ENCODE peak calls at places on chromosome 9, in six cellular contexts. S is endodermal cell; O is tibial artery; A is CD4-positive, alpha-beta memory T cell; E is AG04450; D is transverse colon. J is an unnamed sample.

GRCh38 chr9:71685394-71685793 is 82.9 kb downstream of the CEMIP2 start:
- DNase-seq in D (no peak), A (peak; percentile 69), O (no peak), E (no peak), S (no peak), J (no peak)

GRCh38 chr9:38428062-38428461 is 3.8 kb upstream of the IGFBPL1 start:
- DNase-seq in A (no peak), S (no peak), E (no peak), O (no peak), D (no peak), J (no peak)

GRCh38 chr9:137679695-137680305 is 61.0 kb downstream of the EHMT1 start:
- DNase-seq in O (no peak), E (no peak), A (no peak), S (no peak), D (no peak), J (no peak)

GRCh38 chr9:92504881-92505280 is 22.6 kb upstream of the ASPN start:
- DNase-seq in O (no peak), A (no peak), D (no peak), E (no peak), S (no peak), J (no peak)

GRCh38 chr9:18611946-18612345 is 138.0 kb downstream of the ADAMTSL1 start:
- DNase-seq in D (no peak), O (no peak), S (no peak), A (no peak), E (no peak), J (no peak)

GRCh38 chr9:90466481-90466880 is 176.1 kb downstream of the DIRAS2 start:
- DNase-seq in D (no peak), A (no peak), O (no peak), E (no peak), S (no peak), J (no peak)

GRCh38 chr9:70945301-70945700 is 176.1 kb downstream of the TRPM3 start:
- DNase-seq in E (no peak), O (no peak), D (no peak), S (no peak), A (no peak), J (no peak)

GRCh38 chr9:107711528-107711927 is 222.0 kb upstream of the KLF4 start:
- DNase-seq in D (peak; percentile 89), E (peak; percentile 73), A (no peak), O (no peak), S (no peak), J (no peak)

GRCh38 chr9:126166866-126167265 is 159.8 kb upstream of the MVB12B start:
- DNase-seq in D (no peak), O (no peak), S (no peak), E (no peak), A (no peak), J (no peak)

GRCh38 chr9:88645869-88646204 is 110.9 kb downstream of the NXNL2 start:
- DNase-seq in A (no peak), D (no peak), O (no peak), S (no peak), E (no peak), J (no peak)

GRCh38 chr9:35798658-35799366 is 7.4 kb downstream of the NPR2 start:
- DNase-seq in A (no peak), S (peak; percentile 58), D (no peak), E (no peak), O (no peak), J (no peak)

GRCh38 chr9:7086389-7086788 is 328.6 kb downstream of the KDM4C start:
- DNase-seq in D (peak; percentile 30), A (no peak), O (no peak), E (no peak), S (no peak), J (no peak)

GRCh38 chr9:123168526-123168925 is 99.9 kb downstream of the STRBP start:
- DNase-seq in S (no peak), D (no peak), A (no peak), E (no peak), O (no peak), J (no peak)

GRCh38 chr9:37921546-37922300 is 17.8 kb upstream of the SLC25A51 start:
- DNase-seq in E (no peak), O (peak; percentile 14), A (no peak), D (no peak), S (peak; percentile 48), J (no peak)

GRCh38 chr9:447230-448025 is 232.8 kb downstream of the DOCK8 start:
- DNase-seq in O (no peak), E (no peak), S (no peak), A (peak; percentile 61), D (peak; percentile 44), J (no peak)

GRCh38 chr9:105921057-105921721 is 226.8 kb downstream of the TMEM38B start:
- DNase-seq in A (no peak), S (no peak), O (no peak), E (no peak), D (no peak), J (no peak)

GRCh38 chr9:71001780-71002386 is 119.5 kb downstream of the TRPM3 start:
- DNase-seq in A (no peak), E (no peak), S (peak; percentile 80), O (no peak), D (peak; percentile 28), J (no peak)

GRCh38 chr9:129407905-129408452 is 212.9 kb downstream of the C9orf50 start:
- DNase-seq in D (no peak), S (no peak), O (no peak), E (no peak), A (no peak), J (peak; percentile 44)

GRCh38 chr9:82445556-82445955 is 457.0 kb downstream of the SPATA31D1 start:
- DNase-seq in S (no peak), O (no peak), A (no peak), D (no peak), E (no peak), J (no peak)

GRCh38 chr9:82447343-82447742 is 458.8 kb downstream of the SPATA31D1 start:
- DNase-seq in E (no peak), S (no peak), A (no peak), D (no peak), O (no peak), J (no peak)

GRCh38 chr9:82438581-82438980 is 450.0 kb downstream of the SPATA31D1 start:
- DNase-seq in D (no peak), E (no peak), S (no peak), A (no peak), O (no peak), J (no peak)

DNA sequence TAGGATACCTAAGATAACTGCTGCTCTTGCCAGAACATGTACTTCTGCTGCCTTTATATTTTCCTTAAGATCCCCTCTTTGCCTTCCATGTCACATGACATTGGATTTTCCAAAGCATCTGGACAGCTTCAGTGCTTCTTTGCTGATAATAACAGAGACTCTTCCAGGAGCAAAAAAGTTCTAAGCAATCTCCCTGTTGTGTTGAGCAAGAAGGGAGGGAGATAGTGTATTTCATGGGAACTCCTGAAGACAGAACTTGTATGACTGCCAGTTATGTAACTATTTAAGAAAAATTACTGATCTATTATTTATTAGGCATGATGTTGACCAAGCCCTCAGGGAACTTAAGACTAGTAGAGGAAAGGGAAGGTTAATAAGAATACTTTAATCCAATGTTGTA is 454.7 kb downstream of the SPATA31D1 start:
- DNase-seq in S (no peak), E (no peak), O (no peak), D (no peak), A (no peak), J (no peak)
- H3K4me3 ChIP-seq in S (no peak overlapping the region), E (no peak overlapping the region), O (no peak overlapping the region), D (no peak overlapping the region), A (no peak overlapping the region), J (no peak overlapping the region)

GRCh38 chr9:131565369-131565768 is 20.0 kb downstream of the PRRT1B start:
- DNase-seq in A (no peak), E (no peak), D (no peak), O (no peak), S (no peak), J (no peak)

GRCh38 chr9:131562032-131562959 is 17.0 kb downstream of the PRRT1B start:
- DNase-seq in O (no peak), A (no peak), E (no peak), D (no peak), S (peak; percentile 40), J (no peak)

GRCh38 chr9:131567910-131568309 is 22.6 kb downstream of the PRRT1B start:
- DNase-seq in E (no peak), O (no peak), D (no peak), A (no peak), S (no peak), J (no peak)

GRCh38 chr9:131566158-131566557 is 20.8 kb downstream of the PRRT1B start:
- DNase-seq in E (no peak), S (no peak), O (no peak), A (no peak), D (no peak), J (no peak)
- H3K27ac ChIP-seq in E (no peak overlapping the region), S (no peak overlapping the region), O (no peak overlapping the region), A (no peak overlapping the region), D (no peak overlapping the region), J (no peak overlapping the region)

GRCh38 chr9:96008502-96009222 is 133.2 kb downstream of the ERCC6L2 start:
- DNase-seq in O (no peak), E (no peak), D (no peak), A (no peak), S (no peak), J (no peak)
- H3K4me3 ChIP-seq in O (no peak overlapping the region), E (no peak overlapping the region), D (no peak overlapping the region), A (no peak overlapping the region), S (no peak overlapping the region), J (no peak overlapping the region)

DNA sequence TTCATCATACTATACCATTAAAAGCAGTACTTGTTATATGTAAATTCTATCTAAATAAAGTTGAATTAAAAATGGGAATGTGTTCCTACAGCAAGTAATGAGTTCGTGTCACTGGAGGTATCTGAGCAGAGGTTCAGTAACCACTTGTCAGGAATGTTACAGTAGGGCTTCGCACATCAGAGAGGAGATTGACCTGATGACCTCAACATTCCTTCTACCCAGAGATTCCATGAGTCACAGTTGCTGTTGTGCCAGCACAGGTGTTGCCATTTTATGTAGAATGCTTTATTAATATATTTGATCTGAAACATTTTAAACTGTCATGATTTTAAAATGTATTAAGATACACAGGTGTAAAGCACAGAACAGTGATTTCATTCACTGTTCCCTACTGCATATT is 60.3 kb downstream of the STX17 start:
- DNase-seq in O (no peak), S (peak; percentile 65), E (no peak), D (no peak), A (no peak), J (no peak)
- H3K27ac ChIP-seq in O (no peak overlapping the region), S (peak overlapping the region; percentile 42), E (no peak overlapping the region), D (no peak overlapping the region), A (no peak overlapping the region), J (no peak overlapping the region)

DNA sequence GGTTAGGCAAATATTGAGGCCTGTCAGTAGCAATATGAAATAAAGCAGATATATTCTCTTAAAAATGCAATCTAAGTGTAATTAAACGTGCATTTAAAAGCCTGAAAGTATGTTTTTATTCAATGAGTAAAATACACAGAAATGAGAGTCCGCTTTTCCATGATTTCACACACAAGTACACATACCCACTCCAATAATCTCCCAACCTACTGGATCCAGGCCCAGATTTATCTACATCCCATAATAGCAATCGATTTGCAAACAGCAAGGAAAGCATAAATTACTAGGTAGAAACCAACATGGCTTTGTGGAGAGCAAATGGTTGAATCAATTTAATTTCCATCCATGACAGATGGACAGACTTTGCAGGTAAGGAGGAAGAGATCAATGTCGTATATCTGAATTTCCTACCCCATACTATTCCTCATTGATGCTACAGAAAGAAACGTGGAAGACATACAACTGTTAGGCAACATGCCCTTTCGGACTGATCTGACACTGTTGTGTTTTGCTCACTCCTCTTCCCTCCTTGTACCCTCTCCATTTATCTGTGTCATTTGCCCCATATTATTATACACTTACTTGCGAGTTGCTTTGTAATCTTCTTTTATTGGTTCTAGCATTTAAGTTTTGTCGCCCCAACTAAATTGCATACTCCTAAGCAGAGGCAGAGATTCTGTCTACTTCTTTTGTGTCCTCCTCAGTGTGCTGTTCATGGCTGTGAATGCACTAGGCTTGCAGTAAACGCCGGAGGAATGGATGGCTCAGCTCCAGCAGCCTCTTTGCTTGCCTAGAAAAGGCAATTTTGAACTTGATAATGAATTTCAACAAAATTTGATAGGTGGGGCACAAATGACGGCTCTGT is 133.6 kb downstream of the NFIB start:
- DNase-seq in A (no peak), D (peak; percentile 35), E (no peak), S (no peak), O (no peak), J (no peak)
- H3K4me3 ChIP-seq in A (no peak overlapping the region), D (no peak overlapping the region), E (no peak overlapping the region), S (no peak overlapping the region), O (peak overlapping the region; percentile 22), J (no peak overlapping the region)